ENCODE peak calls at places on chromosomes 1 and 21, in four cellular contexts. Q, I, P and U are unnamed samples.

GRCh38 chr1:80882552-80882951 is 918.2 kb upstream of the ADGRL2 start:
- DNase-seq in Q (no peak), I (no peak), P (no peak), U (peak)

GRCh38 chr21:43322805-43323204 is 104.1 kb downstream of the SIK1 start:
- DNase-seq in Q (no peak), I (no peak), P (no peak), U (no peak)

GRCh38 chr1:54603241-54603640 is 20.1 kb downstream of the FAM151A start:
- DNase-seq in Q (no peak), I (no peak), P (no peak), U (no peak)

GRCh38 chr21:35102488-35103407 is 53.6 kb upstream of the RUNX1 start:
- DNase-seq in Q (peak), I (no peak), P (no peak), U (peak)

GRCh38 chr1:6597777-6598131 is 4.9 kb downstream of the KLHL21 start:
- DNase-seq in Q (no peak), I (no peak), P (no peak), U (no peak)

GRCh38 chr1:198619375-198620140 is 19.3 kb upstream of the PTPRC start:
- DNase-seq in Q (no peak), I (no peak), P (no peak), U (no peak)

GRCh38 chr1:74733616-74734484 is 898 bp downstream of the TYW3 start:
- DNase-seq in Q (peak), I (no peak), P (peak), U (peak)

GRCh38 chr21:34962586-34963222 is 86.4 kb downstream of the RUNX1 start:
- DNase-seq in Q (no peak), I (no peak), P (no peak), U (no peak)

GRCh38 chr1:37498872-37499617 is 15.5 kb downstream of the MEAF6 start:
- DNase-seq in Q (peak), I (no peak), P (no peak), U (no peak)

GRCh38 chr1:8194481-8195227 is 123.3 kb upstream of the SLC45A1 start:
- DNase-seq in Q (no peak), I (no peak), P (peak), U (peak)

GRCh38 chr21:36030581-36031189 is 29.6 kb downstream of the SETD4 start:
- DNase-seq in Q (peak), I (no peak), P (no peak), U (no peak)

GRCh38 chr1:96882096-96882495 is 160.5 kb downstream of the PTBP2 start:
- DNase-seq in Q (no peak), I (no peak), P (no peak), U (no peak)
- TF ChIP-seq MYC in Q (no peak), I (no peak), P (no peak), U (no peak)

DNA sequence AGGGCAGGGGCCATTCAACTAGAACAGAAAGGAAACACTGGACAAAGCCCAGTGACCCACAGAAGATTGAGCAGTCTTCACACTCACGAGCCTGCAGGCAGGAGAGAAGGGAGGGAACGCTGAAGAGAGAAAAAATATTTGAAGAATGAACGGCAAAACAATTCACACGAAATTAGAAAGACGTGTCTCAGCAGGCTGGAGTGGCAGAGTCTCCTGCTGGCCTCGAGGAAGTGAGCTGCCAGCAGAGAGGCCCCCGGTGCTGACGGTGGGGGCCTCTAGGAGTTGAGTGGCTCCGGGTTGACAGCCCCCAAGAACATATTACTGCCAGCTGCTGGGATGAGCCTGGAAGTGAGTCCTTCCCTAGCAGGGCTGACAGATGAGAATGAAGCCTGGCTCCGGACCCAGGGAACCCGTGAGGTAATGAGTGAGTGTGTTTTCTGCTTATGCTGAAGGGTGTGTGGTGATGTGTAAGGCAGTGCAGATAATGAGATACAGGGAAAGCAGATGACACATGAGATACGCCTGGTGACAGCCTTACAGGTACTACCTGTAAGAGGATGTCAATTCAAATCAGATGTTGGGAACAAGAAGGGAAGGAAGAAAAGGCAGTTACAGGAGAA is 23.4 kb upstream of the LRRC47 start:
- DNase-seq in Q (no peak), I (no peak), P (no peak), U (no peak)
- TF ChIP-seq REST in Q (no peak), I (no peak), P (no peak), U (no peak)

GRCh38 chr1:179958359-179958758 is 3.7 kb downstream of the CEP350 start:
- DNase-seq in Q (no peak), I (no peak), P (no peak), U (no peak)
- TF ChIP-seq ESRRA in Q (no peak), I (no peak), P (no peak), U (no peak)

GRCh38 chr1:77888071-77888428 is 374 bp upstream of the NEXN start:
- DNase-seq in Q (peak), I (no peak), P (peak), U (peak)

GRCh38 chr1:77889671-77890070 is 1.2 kb downstream of the NEXN start:
- DNase-seq in Q (no peak), I (no peak), P (peak), U (no peak)

GRCh38 chr1:77889240-77889637 is 815 bp downstream of the NEXN start:
- DNase-seq in Q (peak), I (no peak), P (peak), U (peak)

GRCh38 chr1:77891200-77891599 is 2.8 kb downstream of the NEXN start:
- DNase-seq in Q (no peak), I (no peak), P (no peak), U (no peak)

GRCh38 chr1:77888429-77889239 is at the start of gene NEXN:
- DNase-seq in Q (peak), I (no peak), P (peak), U (peak)
- TF ChIP-seq MYC in Q (no peak), I (no peak), P (no peak), U (no peak)

GRCh38 chr1:221316491-221317056 is 425.3 kb downstream of the DUSP10 start:
- DNase-seq in Q (no peak), I (no peak), P (no peak), U (no peak)
- TF ChIP-seq REST in Q (no peak), I (no peak), P (no peak), U (no peak)

GRCh38 chr1:26996024-26996423 is 2.5 kb downstream of the TRNP1 start:
- DNase-seq in Q (no peak), I (no peak), P (no peak), U (no peak)

GRCh38 chr1:26996665-26997064 is 3.2 kb downstream of the TRNP1 start:
- DNase-seq in Q (no peak), I (no peak), P (no peak), U (no peak)

GRCh38 chr1:26993237-26994019 is at the start of gene TRNP1:
- DNase-seq in Q (peak), I (no peak), P (peak), U (peak)

GRCh38 chr1:26994772-26995625 is 1.5 kb downstream of the TRNP1 start:
- DNase-seq in Q (no peak), I (no peak), P (no peak), U (no peak)

DNA sequence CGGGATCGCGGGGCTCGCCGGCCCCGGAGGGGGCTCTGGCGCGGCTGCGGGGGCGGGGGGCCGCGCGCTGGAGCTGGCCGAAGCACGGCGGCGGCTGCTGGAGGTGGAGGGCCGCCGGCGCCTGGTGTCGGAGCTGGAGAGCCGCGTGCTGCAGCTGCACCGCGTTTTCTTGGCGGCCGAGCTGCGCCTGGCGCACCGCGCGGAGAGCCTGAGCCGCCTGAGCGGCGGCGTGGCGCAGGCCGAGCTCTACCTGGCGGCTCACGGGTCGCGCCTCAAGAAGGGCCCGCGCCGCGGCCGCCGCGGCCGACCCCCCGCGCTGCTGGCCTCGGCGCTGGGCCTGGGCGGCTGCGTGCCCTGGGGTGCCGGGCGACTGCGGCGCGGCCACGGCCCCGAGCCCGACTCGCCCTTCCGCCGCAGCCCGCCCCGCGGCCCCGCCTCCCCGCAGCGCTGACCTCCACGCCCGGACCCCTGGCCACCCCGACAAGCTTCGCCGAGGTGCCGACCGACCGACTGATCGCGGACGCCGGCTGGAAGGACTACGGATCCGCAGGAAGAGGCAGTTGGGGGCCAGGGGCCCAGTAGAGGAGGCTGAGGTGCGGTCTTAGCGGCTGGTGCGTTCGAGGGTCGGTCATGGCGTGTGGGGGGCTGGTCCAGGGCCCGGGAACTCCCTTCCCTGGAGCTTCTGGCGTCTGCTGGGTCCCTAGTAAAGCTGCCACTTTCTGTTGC is 691 bp downstream of the TRNP1 start:
- DNase-seq in Q (peak), I (no peak), P (no peak), U (no peak)
- TF ChIP-seq ESRRA in Q (no peak), I (no peak), P (no peak), U (no peak)

GRCh38 chr1:219085988-219086387 is 87.7 kb upstream of the LYPLAL1 start:
- DNase-seq in Q (no peak), I (no peak), P (no peak), U (no peak)

GRCh38 chr1:219086956-219087469 is 86.7 kb upstream of the LYPLAL1 start:
- DNase-seq in Q (no peak), I (no peak), P (no peak), U (no peak)

GRCh38 chr1:219090618-219091017 is 83.1 kb upstream of the LYPLAL1 start:
- DNase-seq in Q (no peak), I (no peak), P (no peak), U (no peak)

GRCh38 chr1:219092206-219092605 is 81.5 kb upstream of the LYPLAL1 start:
- DNase-seq in Q (no peak), I (no peak), P (no peak), U (no peak)

DNA sequence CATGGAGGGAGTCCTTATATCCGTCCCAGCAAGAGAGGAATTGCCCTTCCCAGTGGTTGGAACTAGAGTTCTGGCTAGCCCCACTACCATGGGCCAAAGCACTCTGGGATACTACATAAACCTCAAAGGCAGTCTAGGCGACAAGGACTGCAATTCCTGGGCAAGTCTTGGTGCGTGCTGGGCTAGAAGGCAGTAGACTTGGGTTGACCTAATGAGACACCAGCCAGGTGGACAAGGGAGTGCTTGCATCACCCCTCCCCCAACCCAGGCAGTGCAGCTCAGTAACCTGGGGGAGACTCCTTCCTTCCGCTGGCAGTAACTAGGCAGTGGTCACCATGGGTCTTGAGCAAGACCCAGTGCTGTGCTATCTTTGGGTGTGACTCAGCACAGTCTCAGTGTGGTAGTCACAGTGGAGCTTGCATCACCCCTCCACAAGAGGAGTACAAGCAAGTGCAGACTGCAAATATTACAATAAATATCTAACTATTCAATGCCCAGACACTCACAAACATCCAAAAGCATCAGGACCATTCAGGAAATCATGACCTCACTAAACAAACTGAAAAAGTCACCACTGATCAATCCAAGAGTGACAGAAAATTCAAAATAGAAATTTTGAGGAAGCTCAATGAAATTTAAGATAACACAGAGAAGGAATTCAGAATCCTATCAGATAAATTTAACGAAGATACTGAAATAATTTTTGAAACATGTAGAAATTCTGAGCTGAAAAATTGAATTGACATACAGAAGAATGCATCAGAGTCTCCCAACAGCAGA is 84.7 kb upstream of the LYPLAL1 start:
- DNase-seq in Q (peak), I (peak), P (peak), U (peak)
- TF ChIP-seq MYC in Q (no peak), I (no peak), P (no peak), U (no peak)

GRCh38 chr1:248847956-248848561 is 10.0 kb downstream of the ZNF672 start:
- DNase-seq in Q (no peak), I (no peak), P (no peak), U (no peak)

GRCh38 chr1:248848596-248848995 is 10.3 kb downstream of the ZNF692 start:
- DNase-seq in Q (no peak), I (no peak), P (no peak), U (no peak)

GRCh38 chr1:248849152-248849551 is 9.7 kb downstream of the ZNF692 start:
- DNase-seq in Q (no peak), I (no peak), P (no peak), U (no peak)

GRCh38 chr1:248849637-248850036 is 9.2 kb downstream of the ZNF692 start:
- DNase-seq in Q (no peak), I (no peak), P (no peak), U (no peak)

GRCh38 chr1:248847181-248847955 is 9.3 kb downstream of the ZNF672 start:
- DNase-seq in Q (no peak), I (no peak), P (no peak), U (no peak)
- TF ChIP-seq REST in Q (no peak), I (no peak), P (no peak), U (no peak)

GRCh38 chr1:63063367-63063766 is 259.0 kb upstream of the FOXD3 start:
- DNase-seq in Q (no peak), I (no peak), P (no peak), U (no peak)
- TF ChIP-seq ESRRA in Q (no peak), I (no peak), P (no peak), U (no peak)